ENCODE peak calls at places on chromosomes 5 and 9, in five cellular contexts. I is aorta, A is NCI-H1092, P is lower lobe of right lung, N is heart left ventricle. H is an unnamed sample.

GRCh38 chr9:137670391-137671195 is 51.8 kb downstream of the EHMT1 start:
- DNase-seq in A (no peak), P (no peak), I (peak; percentile 74), N (no peak), H (no peak)

GRCh38 chr9:124306098-124306735 is 48.5 kb downstream of the NEK6 start:
- DNase-seq in I (no peak), N (no peak), P (no peak), A (no peak), H (no peak)

GRCh38 chr5:2960309-2960708 is 208.8 kb upstream of the IRX2 start:
- DNase-seq in N (no peak), P (no peak), I (no peak), A (peak; percentile 53), H (no peak)

GRCh38 chr5:34014614-34015013 is 6.8 kb upstream of the AMACR start:
- DNase-seq in A (no peak), P (no peak), I (no peak), N (no peak), H (no peak)

GRCh38 chr5:126455264-126455663 is 32.1 kb downstream of the GRAMD2B start:
- DNase-seq in A (no peak), I (no peak), P (no peak), N (no peak), H (no peak)

GRCh38 chr5:113162770-113163169 is 186.2 kb downstream of the DCP2 start:
- DNase-seq in P (no peak), I (no peak), N (no peak), A (no peak), H (no peak)

GRCh38 chr9:96611302-96611701 is 8.3 kb downstream of the CDC14B start:
- DNase-seq in P (no peak), A (no peak), I (no peak), N (no peak), H (no peak)

GRCh38 chr5:115393239-115393638 is 96.8 kb upstream of the CCDC112 start:
- DNase-seq in I (no peak), P (no peak), A (no peak), N (no peak), H (no peak)